ENCODE peak calls at places on chromosomes 13 and 19, in five cellular contexts. S is thyroid gland, O is HCT116, D is tibial nerve, V is IMR-90. W is an unnamed sample.

GRCh38 chr13:33179463-33179862 is 106.1 kb downstream of the STARD13 start:
- DNase-seq in S (no peak), O (no peak), D (no peak), V (no peak), W (no peak)

GRCh38 chr19:46429999-46430398 is 1.3 kb upstream of the PNMA8C start:
- DNase-seq in S (no peak), O (no peak), D (no peak), V (no peak), W (no peak)

GRCh38 chr13:67130444-67130843 is 99.7 kb downstream of the PCDH9 start:
- DNase-seq in S (no peak), O (no peak), D (no peak), V (no peak), W (no peak)

GRCh38 chr19:46068345-46069258 is 27.8 kb upstream of the IGFL4 start:
- DNase-seq in S (no peak), O (peak; percentile 89), D (no peak), V (peak; percentile 82), W (no peak)

GRCh38 chr13:61294467-61295186 is 121.0 kb downstream of the PCDH20 start:
- DNase-seq in S (no peak), O (no peak), D (no peak), V (no peak), W (no peak)

GRCh38 chr19:39524495-39524894 is 8.2 kb downstream of the EID2B start:
- DNase-seq in S (no peak), O (no peak), D (no peak), V (no peak), W (no peak)

GRCh38 chr13:88552966-88553365 is 881.8 kb downstream of the SLITRK5 start:
- DNase-seq in S (no peak), O (no peak), D (no peak), V (no peak), W (no peak)

GRCh38 chr19:21256722-21257121 is 72.5 kb downstream of the ZNF708 start:
- DNase-seq in S (peak; percentile 21), O (peak; percentile 23), D (no peak), V (peak; percentile 4), W (peak; percentile 10)

GRCh38 chr19:492091-492531 is 4.2 kb upstream of the MADCAM1 start:
- DNase-seq in S (no peak), O (no peak), D (no peak), V (no peak), W (no peak)

GRCh38 chr19:32550666-32551065 is 30.3 kb upstream of the PDCD5 start:
- DNase-seq in S (no peak), O (no peak), D (no peak), V (no peak), W (no peak)

GRCh38 chr13:59247166-59247565 is 916.6 kb downstream of the DIAPH3 start:
- DNase-seq in S (peak; percentile 35), O (no peak), D (no peak), V (no peak), W (no peak)

GRCh38 chr19:22919946-22920345 is 83.0 kb downstream of the ZNF728 start:
- DNase-seq in S (no peak), O (no peak), D (no peak), V (no peak), W (no peak)

GRCh38 chr13:38530492-38530891 is 156.4 kb upstream of the FREM2 start:
- DNase-seq in S (peak; percentile 3), O (no peak), D (no peak), V (peak; percentile 1), W (no peak)

GRCh38 chr19:46412034-46412982 is 1.1 kb downstream of the CCDC8 start:
- DNase-seq in S (peak; percentile 35), O (no peak), D (no peak), V (no peak), W (no peak)

GRCh38 chr19:31378404-31378803 is 29.2 kb upstream of the TSHZ3 start:
- DNase-seq in S (no peak), O (no peak), D (no peak), V (peak; percentile 95), W (no peak)

GRCh38 chr13:59746291-59746962 is 417.3 kb downstream of the DIAPH3 start:
- DNase-seq in S (no peak), O (no peak), D (no peak), V (peak; percentile 62), W (no peak)

DNA sequence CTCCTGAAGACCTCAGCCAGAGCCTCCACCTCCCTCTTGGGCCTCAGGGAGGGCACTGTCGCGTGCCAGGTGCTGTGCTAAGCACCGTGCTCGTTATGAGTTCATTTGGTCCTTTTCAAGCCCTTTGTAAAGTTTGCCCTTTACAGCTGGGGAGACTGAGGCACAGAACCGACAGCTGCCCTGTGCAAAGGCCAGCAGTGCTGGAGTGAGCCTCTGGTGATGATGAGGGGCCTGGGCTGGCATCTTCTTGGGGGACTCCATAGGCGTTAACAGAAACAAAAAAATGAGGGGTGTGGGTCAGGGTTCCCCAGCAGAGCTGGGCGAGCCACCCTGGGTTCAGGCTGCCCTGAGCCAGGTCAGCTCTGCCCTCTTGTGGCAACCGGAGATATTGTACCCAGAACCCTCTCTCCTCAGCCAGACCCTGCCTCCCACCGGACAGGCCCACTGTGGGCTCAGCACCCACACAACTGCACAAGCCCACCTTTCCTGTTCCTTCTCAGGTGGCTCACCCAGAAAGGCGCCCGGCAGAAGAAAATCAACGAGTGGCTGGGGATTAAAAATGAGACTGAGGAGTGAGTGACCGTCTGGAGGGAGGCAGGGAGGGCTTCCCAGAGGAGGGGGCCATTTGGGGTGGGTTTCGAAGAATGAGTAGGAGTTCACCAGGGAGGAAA is 5.5 kb upstream of the IFI30 start:
- DNase-seq in S (peak; percentile 36), O (no peak), D (no peak), V (peak; percentile 16), W (peak; percentile 65)
- H3K4me1 ChIP-seq in S (peaks cover 1% of the 10 kb centered on the region), O (no peaks in the 10 kb centered on the region), D (peaks cover 3% of the 10 kb centered on the region), V (no peaks in the 10 kb centered on the region), W (no peaks in the 10 kb centered on the region)

GRCh38 chr13:110627761-110628476 is 12.6 kb downstream of the NAXD start:
- DNase-seq in S (no peak), O (no peak), D (no peak), V (no peak), W (no peak)
- H3K4me3 ChIP-seq in S (no peak overlapping the region), O (no peak overlapping the region), D (no peak overlapping the region), V (no peak overlapping the region), W (no peak overlapping the region)

GRCh38 chr19:4909897-4910593 is 744 bp downstream of the UHRF1 start:
- DNase-seq in S (peak; percentile 93), O (peak; percentile 68), D (peak; percentile 89), V (peak; percentile 79), W (peak; percentile 91)
- H3K4me1 ChIP-seq in S (peaks cover 27% of the 10 kb centered on the region), O (peaks cover 50% of the 10 kb centered on the region), D (peaks cover 26% of the 10 kb centered on the region), V (peaks cover 28% of the 10 kb centered on the region), W (peaks cover 20% of the 10 kb centered on the region)

GRCh38 chr19:55149078-55150003 is at the start of gene TNNT1:
- DNase-seq in S (no peak), O (no peak), D (no peak), V (no peak), W (peak; percentile 72)

GRCh38 chr19:55153652-55154264 is 3.8 kb downstream of the TNNI3 start:
- DNase-seq in S (no peak), O (no peak), D (no peak), V (no peak), W (no peak)

GRCh38 chr19:55156202-55157063 is 1.1 kb downstream of the TNNI3 start:
- DNase-seq in S (peak; percentile 29), O (peak; percentile 89), D (no peak), V (peak; percentile 44), W (peak; percentile 92)

GRCh38 chr19:55147408-55148251 is 1.4 kb downstream of the TNNT1 start:
- DNase-seq in S (no peak), O (no peak), D (no peak), V (no peak), W (peak; percentile 24)

DNA sequence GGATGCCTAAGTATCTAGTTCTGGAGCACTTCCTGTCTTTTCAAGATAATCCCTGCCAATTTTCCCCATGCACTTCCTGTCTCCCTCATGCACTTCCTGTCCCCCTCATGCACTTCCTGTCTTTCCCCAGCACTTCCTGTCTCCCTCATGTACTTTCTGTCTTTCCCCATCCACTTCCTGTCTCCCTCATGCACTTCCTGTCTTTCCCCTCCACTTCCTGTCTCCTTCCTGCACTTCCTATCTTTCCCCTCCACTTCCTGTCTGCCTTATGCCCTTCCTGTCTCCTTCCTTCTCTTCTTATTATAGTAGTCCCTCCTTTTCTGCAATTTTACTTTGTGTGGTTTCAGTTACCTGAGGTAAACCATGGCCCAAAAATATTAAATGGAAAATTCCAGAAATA is 3.0 kb upstream of the TNNT1 start:
- DNase-seq in S (no peak), O (peak; percentile 65), D (no peak), V (no peak), W (no peak)
- H3K4me3 ChIP-seq in S (no peak overlapping the region), O (no peak overlapping the region), D (no peak overlapping the region), V (no peak overlapping the region), W (no peak overlapping the region)

GRCh38 chr19:49907745-49908446 is 11.2 kb upstream of the IL4I1 start:
- DNase-seq in S (no peak), O (no peak), D (no peak), V (no peak), W (no peak)
- H3K4me1 ChIP-seq in S (peaks cover 23% of the 10 kb centered on the region), O (no peaks in the 10 kb centered on the region), D (peaks cover 8% of the 10 kb centered on the region), V (peaks cover 2% of the 10 kb centered on the region), W (peaks cover 16% of the 10 kb centered on the region)

DNA sequence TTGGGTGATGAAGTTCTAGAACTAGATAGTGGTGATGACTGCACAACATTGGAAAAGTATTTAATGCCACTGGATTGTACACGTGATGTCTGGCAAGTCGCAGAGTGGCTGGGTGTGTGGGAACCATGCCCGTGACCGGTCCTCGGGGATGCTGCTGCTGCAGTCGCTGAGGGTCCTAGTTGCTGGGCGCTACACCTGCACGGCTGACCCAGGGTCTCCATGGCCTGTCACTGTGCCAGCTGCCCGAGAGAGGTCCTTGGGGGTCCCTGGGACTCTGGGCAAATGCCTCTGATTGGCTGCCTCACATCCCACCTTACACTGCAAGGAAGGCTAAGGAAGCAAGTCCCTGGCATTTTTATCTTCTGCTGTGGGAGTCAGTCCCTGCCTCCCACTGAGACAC is 109.1 kb upstream of the PABPC3 start:
- DNase-seq in S (no peak), O (no peak), D (no peak), V (no peak), W (no peak)
- H3K4me3 ChIP-seq in S (no peak overlapping the region), O (no peak overlapping the region), D (no peak overlapping the region), V (no peak overlapping the region), W (no peak overlapping the region)

GRCh38 chr19:28744014-28744413 is 468.9 kb downstream of the UQCRFS1 start:
- DNase-seq in S (no peak), O (no peak), D (no peak), V (no peak), W (no peak)

GRCh38 chr19:28744943-28745342 is 468.0 kb downstream of the UQCRFS1 start:
- DNase-seq in S (no peak), O (no peak), D (no peak), V (no peak), W (no peak)

GRCh38 chr19:28746486-28746885 is 466.5 kb downstream of the UQCRFS1 start:
- DNase-seq in S (no peak), O (no peak), D (no peak), V (no peak), W (no peak)
- H3K4me1 ChIP-seq in S (no peaks in the 10 kb centered on the region), O (no peaks in the 10 kb centered on the region), D (no peaks in the 10 kb centered on the region), V (no peaks in the 10 kb centered on the region), W (no peaks in the 10 kb centered on the region)